ENCODE peak calls at places on chromosomes 13 and 19, in six cellular contexts. One of them, this sample, is unnamed.

GRCh38 chr13:46172531-46172991 is 9.4 kb downstream of the LCP1 start:
- DNase-seq in NCI-H2081: no peak
- DNase-seq in skeletal muscle cell: no peak
- DNase-seq in WTC11: no peak
- DNase-seq in T1000: no peak
- DNase-seq in activated T-helper 1 cell treated with Interleukin-2 at 50 U/mL for 16 hours: peak
- DNase-seq in this sample: no peak

GRCh38 chr19:485583-486236 is 10.6 kb upstream of the MADCAM1 start:
- DNase-seq in skeletal muscle cell: no peak
- DNase-seq in WTC11: no peak
- DNase-seq in T1000: peak
- DNase-seq in activated T-helper 1 cell treated with Interleukin-2 at 50 U/mL for 16 hours: no peak
- DNase-seq in NCI-H2081: peak
- DNase-seq in this sample: peak

GRCh38 chr13:20901668-20902437 is 693 bp downstream of the XPO4 start:
- DNase-seq in T1000: no peak
- DNase-seq in NCI-H2081: peak
- DNase-seq in activated T-helper 1 cell treated with Interleukin-2 at 50 U/mL for 16 hours: no peak
- DNase-seq in WTC11: peak
- DNase-seq in skeletal muscle cell: no peak
- DNase-seq in this sample: no peak

GRCh38 chr13:26679945-26680516 is 80.6 kb downstream of the GPR12 start:
- DNase-seq in activated T-helper 1 cell treated with Interleukin-2 at 50 U/mL for 16 hours: no peak
- DNase-seq in T1000: no peak
- DNase-seq in skeletal muscle cell: peak
- DNase-seq in WTC11: peak
- DNase-seq in NCI-H2081: no peak
- DNase-seq in this sample: peak

GRCh38 chr13:107736149-107736548 is 479.2 kb downstream of the LIG4 start:
- DNase-seq in activated T-helper 1 cell treated with Interleukin-2 at 50 U/mL for 16 hours: no peak
- DNase-seq in WTC11: no peak
- DNase-seq in T1000: no peak
- DNase-seq in NCI-H2081: no peak
- DNase-seq in skeletal muscle cell: no peak
- DNase-seq in this sample: no peak

GRCh38 chr19:32173836-32174235 is 171.6 kb upstream of the ZNF507 start:
- DNase-seq in WTC11: no peak
- DNase-seq in NCI-H2081: no peak
- DNase-seq in T1000: no peak
- DNase-seq in activated T-helper 1 cell treated with Interleukin-2 at 50 U/mL for 16 hours: no peak
- DNase-seq in skeletal muscle cell: no peak
- DNase-seq in this sample: no peak

GRCh38 chr13:31001647-31002046 is 69.2 kb downstream of the TEX26 start:
- DNase-seq in skeletal muscle cell: no peak
- DNase-seq in WTC11: no peak
- DNase-seq in T1000: no peak
- DNase-seq in NCI-H2081: no peak
- DNase-seq in activated T-helper 1 cell treated with Interleukin-2 at 50 U/mL for 16 hours: no peak
- DNase-seq in this sample: no peak

GRCh38 chr19:42269518-42270345 is 680 bp downstream of the CIC start:
- DNase-seq in T1000: no peak
- DNase-seq in NCI-H2081: no peak
- DNase-seq in WTC11: no peak
- DNase-seq in skeletal muscle cell: no peak
- DNase-seq in activated T-helper 1 cell treated with Interleukin-2 at 50 U/mL for 16 hours: no peak
- DNase-seq in this sample: no peak

GRCh38 chr13:98947925-98948324 is 29.9 kb downstream of the DOCK9 start:
- DNase-seq in skeletal muscle cell: no peak
- DNase-seq in T1000: no peak
- DNase-seq in WTC11: no peak
- DNase-seq in NCI-H2081: no peak
- DNase-seq in activated T-helper 1 cell treated with Interleukin-2 at 50 U/mL for 16 hours: no peak
- DNase-seq in this sample: no peak

GRCh38 chr19:58248886-58249285 is 20.2 kb downstream of the ZNF544 start:
- DNase-seq in activated T-helper 1 cell treated with Interleukin-2 at 50 U/mL for 16 hours: no peak
- DNase-seq in T1000: no peak
- DNase-seq in WTC11: no peak
- DNase-seq in NCI-H2081: no peak
- DNase-seq in skeletal muscle cell: no peak
- DNase-seq in this sample: no peak

GRCh38 chr13:35979378-35979911 is 151.7 kb downstream of the DCLK1 start:
- DNase-seq in NCI-H2081: peak
- DNase-seq in T1000: peak
- DNase-seq in WTC11: no peak
- DNase-seq in activated T-helper 1 cell treated with Interleukin-2 at 50 U/mL for 16 hours: no peak
- DNase-seq in skeletal muscle cell: peak
- DNase-seq in this sample: peak

GRCh38 chr13:105334211-105334610 is 1201.3 kb downstream of the EFNB2 start:
- DNase-seq in T1000: no peak
- DNase-seq in NCI-H2081: no peak
- DNase-seq in WTC11: no peak
- DNase-seq in activated T-helper 1 cell treated with Interleukin-2 at 50 U/mL for 16 hours: no peak
- DNase-seq in skeletal muscle cell: no peak
- DNase-seq in this sample: peak

GRCh38 chr19:16576690-16577530 is 4.7 kb upstream of the SLC35E1 start:
- DNase-seq in WTC11: no peak
- DNase-seq in activated T-helper 1 cell treated with Interleukin-2 at 50 U/mL for 16 hours: no peak
- DNase-seq in T1000: no peak
- DNase-seq in skeletal muscle cell: no peak
- DNase-seq in NCI-H2081: no peak
- DNase-seq in this sample: no peak

GRCh38 chr13:110503979-110504499 is 57.5 kb downstream of the RAB20 start:
- DNase-seq in WTC11: no peak
- DNase-seq in skeletal muscle cell: no peak
- DNase-seq in T1000: no peak
- DNase-seq in NCI-H2081: no peak
- DNase-seq in activated T-helper 1 cell treated with Interleukin-2 at 50 U/mL for 16 hours: no peak
- DNase-seq in this sample: no peak

GRCh38 chr13:21150013-21150412 is 26.3 kb downstream of the SKA3 start:
- DNase-seq in T1000: no peak
- DNase-seq in NCI-H2081: peak
- DNase-seq in WTC11: no peak
- DNase-seq in activated T-helper 1 cell treated with Interleukin-2 at 50 U/mL for 16 hours: no peak
- DNase-seq in skeletal muscle cell: no peak
- DNase-seq in this sample: no peak

GRCh38 chr19:45782820-45783785 is 813 bp upstream of the DMPK start:
- DNase-seq in WTC11: no peak
- DNase-seq in skeletal muscle cell: no peak
- DNase-seq in T1000: peak
- DNase-seq in NCI-H2081: no peak
- DNase-seq in activated T-helper 1 cell treated with Interleukin-2 at 50 U/mL for 16 hours: no peak
- DNase-seq in this sample: no peak

GRCh38 chr19:54325194-54325621 is 12.2 kb upstream of the LILRA5 start:
- DNase-seq in skeletal muscle cell: no peak
- DNase-seq in T1000: no peak
- DNase-seq in NCI-H2081: peak
- DNase-seq in activated T-helper 1 cell treated with Interleukin-2 at 50 U/mL for 16 hours: no peak
- DNase-seq in WTC11: peak
- DNase-seq in this sample: no peak

GRCh38 chr19:49231804-49232203 is 74.2 kb downstream of the TRPM4 start:
- DNase-seq in skeletal muscle cell: no peak
- DNase-seq in T1000: no peak
- DNase-seq in NCI-H2081: no peak
- DNase-seq in activated T-helper 1 cell treated with Interleukin-2 at 50 U/mL for 16 hours: no peak
- DNase-seq in WTC11: no peak
- DNase-seq in this sample: no peak

GRCh38 chr13:42119875-42120274 is 71.4 kb downstream of the DGKH start:
- DNase-seq in NCI-H2081: no peak
- DNase-seq in skeletal muscle cell: no peak
- DNase-seq in T1000: no peak
- DNase-seq in WTC11: no peak
- DNase-seq in activated T-helper 1 cell treated with Interleukin-2 at 50 U/mL for 16 hours: no peak
- DNase-seq in this sample: no peak

GRCh38 chr13:36029171-36029570 is 102.0 kb downstream of the DCLK1 start:
- DNase-seq in skeletal muscle cell: peak
- DNase-seq in NCI-H2081: peak
- DNase-seq in activated T-helper 1 cell treated with Interleukin-2 at 50 U/mL for 16 hours: no peak
- DNase-seq in WTC11: no peak
- DNase-seq in T1000: no peak
- DNase-seq in this sample: no peak

GRCh38 chr19:47663435-47663910 is 49.7 kb upstream of the EHD2 start:
- DNase-seq in T1000: no peak
- DNase-seq in NCI-H2081: no peak
- DNase-seq in skeletal muscle cell: peak
- DNase-seq in activated T-helper 1 cell treated with Interleukin-2 at 50 U/mL for 16 hours: no peak
- DNase-seq in WTC11: no peak
- DNase-seq in this sample: no peak

This sample was measured in retinal pigment epithelial cell.